ENCODE peak calls at places on chromosomes 16 and 17, in six cellular contexts. J is IMR-90, Y is ascending aorta, C is sigmoid colon, K is heart left ventricle, E is adrenal gland. N is an unnamed sample.

GRCh38 chr17:29686998-29687397 is 64.3 kb upstream of the CORO6 start:
- DNase-seq in J (no peak), Y (no peak), C (no peak), K (no peak), E (no peak), N (no peak)

GRCh38 chr16:54504372-54504771 is 217.8 kb upstream of the IRX3 start:
- DNase-seq in J (no peak), Y (no peak), C (no peak), K (peak), E (peak), N (no peak)

GRCh38 chr16:29683543-29684090 is 4.6 kb downstream of the QPRT start:
- DNase-seq in J (no peak), Y (no peak), C (no peak), K (no peak), E (no peak), N (no peak)

GRCh38 chr17:41500131-41500911 is 5.1 kb downstream of the KRT13 start:
- DNase-seq in J (peak), Y (no peak), C (no peak), K (no peak), E (no peak), N (no peak)

GRCh38 chr16:49280022-49280741 is 1.5 kb downstream of the CBLN1 start:
- DNase-seq in J (no peak), Y (no peak), C (no peak), K (no peak), E (no peak), N (no peak)

GRCh38 chr17:42682400-42683384 is at the start of gene CNTNAP1:
- DNase-seq in J (peak), Y (no peak), C (peak), K (peak), E (peak), N (no peak)

GRCh38 chr17:5585814-5586558 is 1.7 kb upstream of the NLRP1 start:
- DNase-seq in J (peak), Y (no peak), C (no peak), K (no peak), E (no peak), N (no peak)

GRCh38 chr16:1002399-1003161 is 21.0 kb downstream of the SOX8 start:
- DNase-seq in J (peak), Y (no peak), C (no peak), K (no peak), E (peak), N (no peak)

GRCh38 chr17:46099865-46100264 is 93.4 kb downstream of the KANSL1 start:
- DNase-seq in J (no peak), Y (no peak), C (no peak), K (no peak), E (no peak), N (no peak)

GRCh38 chr16:24671455-24671954 is 57.9 kb upstream of the TNRC6A start:
- DNase-seq in J (no peak), Y (no peak), C (no peak), K (no peak), E (peak), N (no peak)

GRCh38 chr16:74903095-74903494 is 81.8 kb downstream of the WDR59 start:
- DNase-seq in J (no peak), Y (no peak), C (no peak), K (no peak), E (no peak), N (no peak)

GRCh38 chr16:74901606-74902005 is 83.3 kb downstream of the WDR59 start:
- DNase-seq in J (peak), Y (no peak), C (no peak), K (no peak), E (no peak), N (no peak)

GRCh38 chr16:74902161-74902560 is 82.8 kb downstream of the WDR59 start:
- DNase-seq in J (no peak), Y (no peak), C (no peak), K (no peak), E (no peak), N (no peak)

GRCh38 chr16:74899786-74900185 is 85.1 kb downstream of the WDR59 start:
- DNase-seq in J (no peak), Y (no peak), C (no peak), K (no peak), E (no peak), N (no peak)

DNA sequence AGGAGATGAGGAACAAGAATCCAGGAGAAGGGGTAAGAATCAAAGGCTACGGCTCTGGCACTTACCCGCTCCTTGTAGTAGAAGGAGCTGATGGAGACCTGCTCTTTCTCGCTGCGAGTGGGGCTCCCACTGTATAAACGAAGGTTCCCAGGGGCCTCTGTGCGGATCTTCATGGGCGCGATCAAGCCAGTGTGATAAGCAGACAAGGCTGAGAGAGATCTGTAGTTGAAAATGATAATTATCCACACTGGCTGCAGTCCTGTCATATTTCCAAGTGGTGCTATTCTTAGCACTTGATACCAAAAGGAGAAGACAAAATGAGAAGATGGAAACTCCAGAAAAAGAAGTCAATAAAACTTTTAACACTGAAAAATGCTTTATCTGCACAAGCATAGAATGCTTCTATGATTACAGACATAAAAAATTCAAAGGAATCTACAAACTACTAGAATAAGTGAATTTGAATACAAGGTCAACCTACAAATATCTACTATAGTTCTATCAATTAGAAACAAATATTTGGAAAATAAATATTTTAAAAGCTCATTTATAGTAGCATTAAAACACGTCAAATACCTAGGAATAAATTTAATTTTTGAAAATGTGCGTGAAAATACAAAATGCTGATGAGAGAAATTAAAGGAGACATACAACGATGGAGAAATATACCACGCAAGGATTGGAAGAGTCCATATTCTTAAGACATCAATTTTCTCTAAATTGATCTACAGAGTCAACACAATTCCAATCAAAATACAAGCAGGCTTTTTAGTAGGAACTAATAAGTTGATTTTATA is 80.8 kb downstream of the WDR59 start:
- DNase-seq in J (no peak), Y (no peak), C (no peak), K (no peak), E (no peak), N (no peak)
- H3K4me3 ChIP-seq in J (no peak), Y (no peak), C (no peak), K (no peak), E (no peak), N (no peak)

DNA sequence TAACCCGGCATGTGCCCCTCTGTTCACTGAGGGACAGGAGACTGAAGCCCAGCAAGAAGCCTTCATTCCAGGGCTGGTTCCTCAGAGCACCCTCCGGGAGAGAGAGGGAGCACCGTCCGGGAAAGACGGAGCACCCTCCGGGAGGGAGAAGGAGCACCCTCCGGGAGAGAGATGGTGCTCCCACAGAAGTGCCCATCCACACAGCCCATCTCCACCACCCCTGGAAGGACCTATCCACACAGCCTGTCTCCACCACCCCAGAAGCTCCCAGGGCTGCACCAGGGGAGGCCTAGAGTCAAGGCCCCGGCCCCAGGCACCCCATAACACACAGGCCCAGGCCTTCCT is 88.6 kb downstream of the ABR start:
- DNase-seq in J (no peak), Y (no peak), C (no peak), K (no peak), E (no peak), N (no peak)
- H3K27ac ChIP-seq in J (no peak), Y (peak), C (no peak), K (peak), E (no peak), N (no peak)

DNA sequence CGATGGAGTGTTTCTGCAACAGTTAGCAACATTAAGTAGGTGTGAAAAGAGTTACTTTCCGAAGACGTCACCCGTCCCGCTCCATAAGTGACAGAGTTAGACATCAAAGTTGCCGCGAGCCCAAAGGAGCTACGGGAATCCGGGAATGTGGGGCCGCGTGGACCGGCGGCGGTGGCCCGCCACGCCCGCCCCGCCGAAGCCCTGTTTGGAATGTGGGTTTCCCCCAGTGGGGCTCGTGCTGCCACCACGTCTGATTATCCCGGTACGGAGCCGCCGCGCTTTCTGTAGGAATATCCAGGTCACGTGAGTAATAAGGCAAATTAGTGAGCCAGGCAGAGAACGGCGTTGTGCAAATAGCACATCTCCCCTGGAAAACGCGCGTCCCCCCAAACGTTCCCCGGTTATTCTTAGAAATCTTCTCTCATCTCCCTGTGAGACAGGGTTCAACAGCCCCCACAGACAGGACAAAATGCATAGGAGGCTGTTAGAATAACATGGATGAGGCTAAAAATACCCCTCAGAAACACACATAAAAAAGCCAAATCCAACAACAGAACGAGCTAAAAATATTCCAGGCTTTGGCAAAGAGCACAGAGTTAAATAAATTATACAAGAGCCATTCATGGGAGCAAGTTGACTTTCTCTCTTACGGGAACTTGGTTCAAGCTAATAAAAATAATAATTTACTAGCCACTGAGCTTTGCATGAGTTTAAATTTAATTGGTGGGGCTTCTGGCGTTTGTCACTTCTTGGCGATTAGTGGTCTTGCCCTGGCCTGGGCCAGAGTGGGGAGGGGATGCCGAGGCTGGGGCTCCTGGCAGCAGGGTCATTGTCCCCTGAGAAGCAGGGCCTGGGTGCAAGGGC is 8.6 kb downstream of the BAHCC1 start:
- DNase-seq in J (no peak), Y (no peak), C (no peak), K (no peak), E (no peak), N (no peak)
- H3K4me3 ChIP-seq in J (no peak), Y (peak), C (peak), K (peak), E (no peak), N (peak)

DNA sequence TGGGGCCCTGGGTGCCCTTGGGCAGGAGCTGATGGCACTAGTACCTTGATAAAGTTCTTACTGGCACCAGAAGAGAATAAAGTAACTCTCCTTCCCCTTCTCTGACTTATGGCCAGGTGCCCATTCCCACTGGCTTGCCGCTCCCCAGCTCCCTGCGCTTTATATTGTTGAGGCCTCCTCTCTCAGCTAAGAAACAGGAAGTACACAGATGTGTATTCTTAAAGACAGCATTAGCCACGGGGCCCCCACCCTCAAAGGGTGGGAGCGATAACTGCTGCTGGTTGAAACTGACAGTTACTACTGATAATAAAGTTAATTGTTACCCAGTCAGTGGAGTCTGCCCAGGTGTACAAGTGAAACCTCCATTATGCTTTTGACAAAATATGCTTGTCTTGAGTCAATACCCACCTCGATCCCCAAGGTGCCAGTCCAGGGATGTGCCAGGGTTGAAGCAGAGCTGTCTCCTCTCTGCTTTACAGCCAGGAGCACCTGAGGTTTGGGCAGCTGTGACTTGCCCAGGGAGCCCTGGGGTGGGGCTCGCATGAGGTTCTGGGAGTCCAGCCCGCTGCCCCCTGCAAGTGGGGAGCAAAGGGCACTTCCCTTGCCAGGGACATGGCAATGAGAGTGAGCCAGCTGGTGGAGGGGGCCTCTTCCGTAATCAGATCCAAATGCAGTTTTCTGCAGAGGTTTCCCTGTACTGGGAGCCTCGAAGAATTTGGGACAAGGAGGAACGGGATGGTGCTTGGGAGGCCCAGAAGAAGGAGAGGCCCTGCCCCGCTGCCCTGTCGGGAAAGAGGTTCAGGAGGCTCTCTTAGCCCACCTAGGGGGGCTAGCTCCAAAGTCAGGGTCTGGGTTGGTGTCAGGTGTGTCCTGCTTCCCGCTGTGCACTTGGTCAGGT is 5.4 kb upstream of the CLDN9 start:
- DNase-seq in J (no peak), Y (no peak), C (no peak), K (no peak), E (no peak), N (no peak)
- H3K27ac ChIP-seq in J (no peak), Y (no peak), C (no peak), K (no peak), E (no peak), N (no peak)

DNA sequence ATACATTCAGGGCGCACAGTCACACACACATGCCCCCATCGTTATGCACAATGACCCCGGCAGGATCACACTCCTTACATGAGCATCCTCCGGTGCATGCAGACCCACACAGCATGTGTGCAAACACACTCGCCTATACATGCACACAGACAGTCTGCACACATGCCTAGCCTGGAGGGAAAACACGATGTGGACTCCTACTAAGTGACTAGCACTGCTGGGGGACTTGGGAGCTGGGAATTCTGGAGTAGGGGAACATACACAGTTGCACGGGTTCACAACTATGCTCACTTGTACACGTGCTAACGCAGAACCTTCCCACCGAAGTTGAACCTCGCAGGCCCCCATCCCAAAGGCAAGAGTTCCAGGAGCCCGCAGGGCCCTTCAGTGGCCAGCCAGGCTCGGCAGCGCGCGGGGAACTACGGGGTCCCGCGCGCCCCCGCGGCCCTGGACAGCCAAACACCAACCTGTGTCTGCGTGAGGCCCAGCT is 2.0 kb downstream of the DLX3 start:
- DNase-seq in J (no peak), Y (no peak), C (no peak), K (no peak), E (no peak), N (peak)
- H3K4me3 ChIP-seq in J (no peak), Y (peak), C (peak), K (peak), E (no peak), N (peak)

DNA sequence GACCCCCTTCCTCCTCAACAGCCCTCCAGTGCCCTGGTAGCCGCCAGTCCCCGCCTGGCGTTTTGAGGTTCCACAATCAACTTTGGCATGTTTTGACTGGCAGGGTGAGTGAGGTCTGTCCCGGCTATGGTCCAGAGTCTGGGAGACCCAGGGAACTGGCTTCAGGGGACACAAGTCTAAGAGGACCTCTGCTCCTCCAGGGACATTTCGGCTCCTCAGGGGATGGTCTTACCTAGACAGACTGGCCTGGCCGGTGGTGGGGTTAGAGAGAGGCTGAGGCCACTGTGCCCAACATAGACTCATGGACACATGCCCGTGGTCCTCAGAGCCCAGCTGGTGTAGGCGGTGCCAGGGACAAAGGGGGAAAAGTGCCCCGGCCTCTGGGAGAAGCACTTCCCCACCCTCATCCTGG is 2.2 kb downstream of the TMC8 start:
- DNase-seq in J (no peak), Y (no peak), C (no peak), K (no peak), E (no peak), N (no peak)
- H3K27ac ChIP-seq in J (no peak), Y (no peak), C (no peak), K (no peak), E (no peak), N (no peak)

GRCh38 chr17:82297280-82297803 is 20.1 kb downstream of the CD7 start:
- DNase-seq in J (no peak), Y (peak), C (peak), K (peak), E (peak), N (peak)
- H3K4me3 ChIP-seq in J (peak), Y (peak), C (peak), K (peak), E (no peak), N (peak)

GRCh38 chr16:28053461-28053860 is 10.1 kb downstream of the GSG1L start:
- DNase-seq in J (no peak), Y (no peak), C (no peak), K (no peak), E (no peak), N (no peak)
- H3K27ac ChIP-seq in J (no peak), Y (no peak), C (no peak), K (no peak), E (no peak), N (no peak)

N was measured in coronary artery.